ENCODE peak calls at places on chromosomes 6 and 20, in eight cellular contexts. One of them, this sample, is unnamed.

GRCh38 chr6:55825402-55826051 is 49.9 kb downstream of the BMP5 start:
- DNase-seq in MM.1S: no peak
- DNase-seq in hepatocyte: peak
- DNase-seq in GM23248: peak
- DNase-seq in neural progenitor cell: peak
- DNase-seq in HCT116: no peak
- DNase-seq in SK-N-SH: no peak
- DNase-seq in PC-3: peak
- DNase-seq in this sample: no peak

GRCh38 chr6:20325641-20326421 is 75.8 kb upstream of the E2F3 start:
- DNase-seq in HCT116: no peak
- DNase-seq in neural progenitor cell: no peak
- DNase-seq in hepatocyte: no peak
- DNase-seq in SK-N-SH: no peak
- DNase-seq in GM23248: no peak
- DNase-seq in MM.1S: no peak
- DNase-seq in PC-3: no peak
- DNase-seq in this sample: no peak

GRCh38 chr20:36377348-36378326 is 71.5 kb downstream of the DLGAP4 start:
- DNase-seq in PC-3: no peak
- DNase-seq in MM.1S: no peak
- DNase-seq in hepatocyte: no peak
- DNase-seq in HCT116: no peak
- DNase-seq in GM23248: no peak
- DNase-seq in SK-N-SH: no peak
- DNase-seq in neural progenitor cell: no peak
- DNase-seq in this sample: no peak

GRCh38 chr6:35031611-35032529 is 109.3 kb downstream of the TCP11 start:
- DNase-seq in SK-N-SH: no peak
- DNase-seq in neural progenitor cell: no peak
- DNase-seq in PC-3: no peak
- DNase-seq in GM23248: no peak
- DNase-seq in HCT116: no peak
- DNase-seq in MM.1S: no peak
- DNase-seq in hepatocyte: peak
- DNase-seq in this sample: no peak

GRCh38 chr6:16921399-16922110 is 160.3 kb upstream of the ATXN1 start:
- DNase-seq in hepatocyte: no peak
- DNase-seq in MM.1S: no peak
- DNase-seq in SK-N-SH: no peak
- DNase-seq in neural progenitor cell: no peak
- DNase-seq in HCT116: no peak
- DNase-seq in PC-3: no peak
- DNase-seq in GM23248: no peak
- DNase-seq in this sample: no peak

GRCh38 chr6:35087361-35088280 is 53.5 kb downstream of the TCP11 start:
- DNase-seq in HCT116: no peak
- DNase-seq in hepatocyte: peak
- DNase-seq in GM23248: no peak
- DNase-seq in neural progenitor cell: no peak
- DNase-seq in SK-N-SH: peak
- DNase-seq in PC-3: no peak
- DNase-seq in MM.1S: no peak
- DNase-seq in this sample: no peak

GRCh38 chr6:100257661-100258395 is 206.9 kb downstream of the SIM1 start:
- DNase-seq in MM.1S: no peak
- DNase-seq in hepatocyte: no peak
- DNase-seq in neural progenitor cell: peak
- DNase-seq in PC-3: peak
- DNase-seq in HCT116: peak
- DNase-seq in SK-N-SH: no peak
- DNase-seq in GM23248: peak
- DNase-seq in this sample: peak

GRCh38 chr6:40848038-40848437 is 191.0 kb downstream of the UNC5CL start:
- DNase-seq in SK-N-SH: no peak
- DNase-seq in neural progenitor cell: no peak
- DNase-seq in hepatocyte: peak
- DNase-seq in HCT116: no peak
- DNase-seq in GM23248: peak
- DNase-seq in MM.1S: no peak
- DNase-seq in PC-3: no peak
- DNase-seq in this sample: no peak

GRCh38 chr6:39952170-39952569 is 17.9 kb upstream of the MOCS1 start:
- DNase-seq in MM.1S: no peak
- DNase-seq in hepatocyte: no peak
- DNase-seq in HCT116: no peak
- DNase-seq in PC-3: no peak
- DNase-seq in neural progenitor cell: no peak
- DNase-seq in GM23248: peak
- DNase-seq in SK-N-SH: no peak
- DNase-seq in this sample: no peak

GRCh38 chr6:44932651-44933091 is 395.5 kb upstream of the RUNX2 start:
- DNase-seq in SK-N-SH: no peak
- DNase-seq in hepatocyte: no peak
- DNase-seq in MM.1S: no peak
- DNase-seq in HCT116: no peak
- DNase-seq in neural progenitor cell: no peak
- DNase-seq in PC-3: no peak
- DNase-seq in GM23248: no peak
- DNase-seq in this sample: no peak

GRCh38 chr20:5070081-5070480 is 49.7 kb downstream of the PCNA start:
- DNase-seq in neural progenitor cell: no peak
- DNase-seq in SK-N-SH: no peak
- DNase-seq in GM23248: no peak
- DNase-seq in HCT116: no peak
- DNase-seq in MM.1S: no peak
- DNase-seq in hepatocyte: no peak
- DNase-seq in PC-3: no peak
- DNase-seq in this sample: no peak

GRCh38 chr20:36569847-36570429 is 3.5 kb upstream of the TGIF2 start:
- DNase-seq in hepatocyte: no peak
- DNase-seq in SK-N-SH: peak
- DNase-seq in HCT116: no peak
- DNase-seq in PC-3: no peak
- DNase-seq in MM.1S: no peak
- DNase-seq in GM23248: peak
- DNase-seq in neural progenitor cell: no peak
- DNase-seq in this sample: no peak

GRCh38 chr20:51871943-51872342 is 69.6 kb upstream of the SALL4 start:
- DNase-seq in MM.1S: no peak
- DNase-seq in GM23248: no peak
- DNase-seq in HCT116: no peak
- DNase-seq in SK-N-SH: no peak
- DNase-seq in hepatocyte: peak
- DNase-seq in PC-3: peak
- DNase-seq in neural progenitor cell: no peak
- DNase-seq in this sample: no peak

GRCh38 chr20:25055711-25056492 is 2.0 kb downstream of the ACSS1 start:
- DNase-seq in SK-N-SH: no peak
- DNase-seq in HCT116: no peak
- DNase-seq in MM.1S: no peak
- DNase-seq in PC-3: peak
- DNase-seq in hepatocyte: no peak
- DNase-seq in neural progenitor cell: no peak
- DNase-seq in GM23248: peak
- DNase-seq in this sample: no peak

GRCh38 chr6:12884983-12885382 is 168.4 kb downstream of the PHACTR1 start:
- DNase-seq in MM.1S: no peak
- DNase-seq in hepatocyte: no peak
- DNase-seq in HCT116: no peak
- DNase-seq in GM23248: no peak
- DNase-seq in SK-N-SH: peak
- DNase-seq in neural progenitor cell: no peak
- DNase-seq in PC-3: no peak
- DNase-seq in this sample: no peak

GRCh38 chr6:144912474-144912873 is 627.3 kb downstream of the UTRN start:
- DNase-seq in hepatocyte: no peak
- DNase-seq in MM.1S: no peak
- DNase-seq in HCT116: no peak
- DNase-seq in GM23248: peak
- DNase-seq in PC-3: peak
- DNase-seq in neural progenitor cell: no peak
- DNase-seq in SK-N-SH: no peak
- DNase-seq in this sample: no peak

GRCh38 chr6:106609699-106610098 is 19.6 kb downstream of the RTN4IP1 start:
- DNase-seq in HCT116: peak
- DNase-seq in GM23248: peak
- DNase-seq in SK-N-SH: peak
- DNase-seq in neural progenitor cell: peak
- DNase-seq in MM.1S: no peak
- DNase-seq in PC-3: peak
- DNase-seq in hepatocyte: peak
- DNase-seq in this sample: peak

DNA sequence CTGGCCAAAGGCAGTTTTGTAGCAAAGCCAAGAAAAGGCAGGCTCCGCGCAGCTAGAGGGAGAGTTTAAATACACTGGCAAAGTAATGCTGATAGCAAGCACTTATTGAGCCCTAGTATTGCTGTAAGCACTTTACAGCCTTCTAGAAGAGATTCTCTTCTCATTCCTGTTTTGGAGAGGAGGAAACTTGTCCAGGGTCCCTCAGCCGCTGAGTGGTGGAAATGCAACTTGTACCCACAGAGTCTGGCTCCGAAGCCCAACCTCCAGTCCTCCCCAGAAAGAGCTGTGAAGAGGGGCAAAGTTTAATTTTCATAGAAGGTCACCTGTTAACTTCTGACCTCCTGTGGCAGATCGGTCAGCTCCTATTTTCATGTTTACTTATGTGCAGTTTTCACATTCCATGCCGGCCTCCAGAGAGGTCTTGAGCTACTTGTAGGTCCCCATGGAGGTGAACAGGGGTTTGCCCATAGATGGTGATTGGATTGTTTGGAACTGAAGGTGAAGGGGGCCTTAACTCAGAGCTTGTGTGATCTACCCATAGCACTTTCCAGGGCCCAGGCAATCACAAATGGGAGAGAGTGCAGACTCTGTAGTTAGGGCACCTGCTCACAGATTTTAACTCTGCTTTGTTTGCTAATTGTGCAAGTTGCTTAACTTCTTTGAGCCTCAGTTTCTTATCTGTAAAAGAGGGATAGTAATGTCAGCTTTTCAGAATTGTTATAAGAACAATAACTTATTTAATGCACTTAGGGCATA is 70.7 kb downstream of the LYRM2 start:
- DNase-seq in SK-N-SH: no peak
- DNase-seq in neural progenitor cell: no peak
- DNase-seq in HCT116: no peak
- DNase-seq in hepatocyte: no peak
- DNase-seq in MM.1S: no peak
- DNase-seq in GM23248: no peak
- DNase-seq in PC-3: no peak
- DNase-seq in this sample: no peak
- H3K4me3 ChIP-seq in SK-N-SH: no peak
- H3K4me3 ChIP-seq in neural progenitor cell: no peak
- H3K4me3 ChIP-seq in HCT116: no peak
- H3K4me3 ChIP-seq in hepatocyte: no peak
- H3K4me3 ChIP-seq in MM.1S: no peak
- H3K4me3 ChIP-seq in GM23248: no peak
- H3K4me3 ChIP-seq in PC-3: no peak
- H3K4me3 ChIP-seq in this sample: no peak

GRCh38 chr20:43322851-43323250 is 133.1 kb upstream of the PTPRT start:
- DNase-seq in MM.1S: no peak
- DNase-seq in GM23248: peak
- DNase-seq in SK-N-SH: peak
- DNase-seq in PC-3: no peak
- DNase-seq in hepatocyte: no peak
- DNase-seq in neural progenitor cell: no peak
- DNase-seq in HCT116: no peak
- DNase-seq in this sample: no peak
- TF ChIP-seq EZH2phosphoT487 in MM.1S: no peak
- TF ChIP-seq EZH2phosphoT487 in GM23248: no peak
- TF ChIP-seq EZH2phosphoT487 in SK-N-SH: no peak
- TF ChIP-seq EZH2phosphoT487 in PC-3: no peak
- TF ChIP-seq EZH2phosphoT487 in hepatocyte: no peak
- TF ChIP-seq EZH2phosphoT487 in neural progenitor cell: no peak
- TF ChIP-seq EZH2phosphoT487 in HCT116: no peak
- TF ChIP-seq EZH2phosphoT487 in this sample: no peak

GRCh38 chr6:156857573-156857972 is 80.4 kb downstream of the ARID1B start:
- DNase-seq in hepatocyte: no peak
- DNase-seq in PC-3: peak
- DNase-seq in SK-N-SH: no peak
- DNase-seq in GM23248: peak
- DNase-seq in HCT116: no peak
- DNase-seq in neural progenitor cell: no peak
- DNase-seq in MM.1S: no peak
- DNase-seq in this sample: no peak
- H3K27ac ChIP-seq in hepatocyte: no peak
- H3K27ac ChIP-seq in PC-3: peak
- H3K27ac ChIP-seq in SK-N-SH: no peak
- H3K27ac ChIP-seq in GM23248: peak
- H3K27ac ChIP-seq in HCT116: no peak
- H3K27ac ChIP-seq in neural progenitor cell: no peak
- H3K27ac ChIP-seq in MM.1S: no peak
- H3K27ac ChIP-seq in this sample: no peak

GRCh38 chr6:3849681-3850450 is 693 bp downstream of the FAM50B start:
- DNase-seq in MM.1S: no peak
- DNase-seq in PC-3: no peak
- DNase-seq in GM23248: peak
- DNase-seq in SK-N-SH: no peak
- DNase-seq in hepatocyte: no peak
- DNase-seq in HCT116: no peak
- DNase-seq in neural progenitor cell: no peak
- DNase-seq in this sample: no peak

GRCh38 chr6:3848925-3849605 is at the start of gene FAM50B:
- DNase-seq in SK-N-SH: peak
- DNase-seq in HCT116: no peak
- DNase-seq in GM23248: peak
- DNase-seq in PC-3: peak
- DNase-seq in neural progenitor cell: peak
- DNase-seq in hepatocyte: peak
- DNase-seq in MM.1S: peak
- DNase-seq in this sample: peak

GRCh38 chr6:3850451-3851203 is 1.5 kb downstream of the FAM50B start:
- DNase-seq in PC-3: no peak
- DNase-seq in GM23248: no peak
- DNase-seq in SK-N-SH: no peak
- DNase-seq in hepatocyte: no peak
- DNase-seq in neural progenitor cell: no peak
- DNase-seq in HCT116: no peak
- DNase-seq in MM.1S: no peak
- DNase-seq in this sample: no peak

GRCh38 chr6:3847521-3847920 is 1.7 kb upstream of the FAM50B start:
- DNase-seq in PC-3: no peak
- DNase-seq in neural progenitor cell: no peak
- DNase-seq in GM23248: no peak
- DNase-seq in SK-N-SH: no peak
- DNase-seq in hepatocyte: no peak
- DNase-seq in MM.1S: no peak
- DNase-seq in HCT116: no peak
- DNase-seq in this sample: no peak

DNA sequence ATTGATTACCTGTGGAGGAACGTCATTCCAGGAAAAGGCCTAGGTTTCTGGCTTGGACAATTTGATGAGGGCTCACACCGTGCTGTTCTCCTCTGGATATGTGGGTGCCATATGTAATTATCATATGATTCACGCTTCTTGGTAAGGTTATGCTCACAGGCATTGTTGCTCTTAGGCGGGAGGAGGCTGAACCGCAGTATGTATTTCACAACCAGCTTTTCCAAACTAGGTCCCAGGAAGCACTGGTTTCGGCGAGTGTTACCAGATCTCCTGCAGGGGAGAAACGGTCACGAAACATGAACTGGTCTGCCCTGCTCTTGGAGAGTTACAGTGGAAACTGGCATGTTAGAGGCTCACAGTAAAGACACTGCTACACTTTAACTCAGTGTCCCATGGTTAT is 793 bp upstream of the FAM50B start:
- DNase-seq in SK-N-SH: no peak
- DNase-seq in HCT116: no peak
- DNase-seq in GM23248: peak
- DNase-seq in MM.1S: no peak
- DNase-seq in hepatocyte: no peak
- DNase-seq in PC-3: no peak
- DNase-seq in neural progenitor cell: no peak
- DNase-seq in this sample: no peak
- H3K4me3 ChIP-seq in SK-N-SH: no peak
- H3K4me3 ChIP-seq in HCT116: no peak
- H3K4me3 ChIP-seq in GM23248: peak
- H3K4me3 ChIP-seq in MM.1S: peak
- H3K4me3 ChIP-seq in hepatocyte: no peak
- H3K4me3 ChIP-seq in PC-3: peak
- H3K4me3 ChIP-seq in neural progenitor cell: peak
- H3K4me3 ChIP-seq in this sample: no peak